ENCODE peak calls at places on chromosomes 3 and 15, in eight cellular contexts. K is NCI-H1092 treated with DMSO at 0.1 percent for 48 hours; A is HT1080; B is H54; Q is RCC 7860; P is tibial nerve; T is activated T-helper 1 cell treated with anti-CD3 and anti-CD28 coated beads, Interleukin-2, amount 50 U/mL, for 16 hours; I is caudate nucleus. X is an unnamed sample.

GRCh38 chr15:70659662-70660061 is 103.7 kb downstream of the UACA start:
- DNase-seq in K (no peak), A (no peak), B (no peak), Q (no peak), P (no peak), T (no peak), I (no peak), X (no peak)

GRCh38 chr3:53084310-53085001 is 38.6 kb upstream of the SFMBT1 start:
- DNase-seq in K (no peak), A (no peak), B (no peak), Q (no peak), P (no peak), T (no peak), I (peak), X (no peak)

GRCh38 chr3:11465744-11466611 is 177.7 kb downstream of the VGLL4 start:
- DNase-seq in K (no peak), A (no peak), B (no peak), Q (no peak), P (peak), T (no peak), I (no peak), X (peak)

GRCh38 chr15:48592929-48593328 is 52.6 kb downstream of the FBN1 start:
- DNase-seq in K (no peak), A (no peak), B (no peak), Q (no peak), P (no peak), T (no peak), I (no peak), X (no peak)

GRCh38 chr15:80776420-80777045 is 2.6 kb upstream of the CEMIP start:
- DNase-seq in K (peak), A (peak), B (peak), Q (peak), P (peak), T (peak), I (peak), X (peak)

GRCh38 chr15:57122080-57122845 is 203.8 kb downstream of the TCF12 start:
- DNase-seq in K (no peak), A (no peak), B (no peak), Q (no peak), P (no peak), T (no peak), I (no peak), X (no peak)

GRCh38 chr3:90091557-90091956 is 984.1 kb downstream of the EPHA3 start:
- DNase-seq in K (peak), A (peak), B (no peak), Q (no peak), P (peak), T (no peak), I (no peak), X (no peak)

GRCh38 chr15:32649336-32649735 is 7.8 kb downstream of the SCG5 start:
- DNase-seq in K (no peak), A (no peak), B (peak), Q (no peak), P (no peak), T (no peak), I (no peak), X (no peak)

GRCh38 chr3:112814256-112814655 is 32.4 kb downstream of the CD200R1L start:
- DNase-seq in K (peak), A (peak), B (peak), Q (peak), P (peak), T (no peak), I (no peak), X (peak)

GRCh38 chr3:29488922-29489321 is 208.1 kb downstream of the RBMS3 start:
- DNase-seq in K (no peak), A (no peak), B (no peak), Q (no peak), P (no peak), T (no peak), I (no peak), X (no peak)

GRCh38 chr3:106814231-106814630 is 563.0 kb upstream of the CCDC54 start:
- DNase-seq in K (peak), A (no peak), B (no peak), Q (no peak), P (no peak), T (no peak), I (peak), X (no peak)